ENCODE peak calls at places on chromosomes 4 and X, in ten cellular contexts. D is endodermal cell; G is ACHN; V is activated naive CD4-positive, alpha-beta T cell; K is neural crest cell; T is brain microvascular endothelial cell; Q is fibroblast of mammary gland; Y is H54; H is neural progenitor cell; C is activated CD8-positive, alpha-beta T cell treated with anti-CD3 and anti-CD28 coated beads, Interleukin-2, amount 10 ng/mL, durations not matched to agents 7 days and 5 days. J is an unnamed sample.

GRCh38 chrX:40733691-40734090 is 1.7 kb downstream of the MED14 start:
- DNase-seq in H (no peak), K (no peak), Q (no peak), C (no peak), V (no peak), G (no peak), Y (no peak), D (no peak), T (no peak), J (no peak)

GRCh38 chr4:118224239-118224829 is 128.5 kb downstream of the PRSS12 start:
- DNase-seq in G (peak; percentile 68), K (no peak), T (peak; percentile 14), Q (peak; percentile 78), Y (no peak), D (no peak), V (no peak), H (peak; percentile 67), C (no peak), J (peak; percentile 74)

GRCh38 chrX:40897768-40898167 is 162.4 kb upstream of the MED14 start:
- DNase-seq in Y (no peak), K (no peak), G (no peak), T (no peak), V (no peak), C (no peak), Q (no peak), H (no peak), D (no peak), J (no peak)

GRCh38 chr4:1419708-1420107 is 13.5 kb upstream of the NKX1-1 start:
- DNase-seq in K (no peak), G (no peak), V (no peak), T (no peak), D (no peak), Q (no peak), C (no peak), H (no peak), Y (no peak), J (no peak)

GRCh38 chrX:129781134-129782014 is 1.6 kb downstream of the SASH3 start:
- DNase-seq in Q (no peak), H (no peak), G (no peak), D (peak; percentile 67), Y (no peak), C (peak; percentile 91), K (no peak), T (no peak), V (peak; percentile 60), J (no peak)

GRCh38 chrX:9337056-9337455 is 127.8 kb upstream of the TBL1X start:
- DNase-seq in V (no peak), T (no peak), D (no peak), H (no peak), G (no peak), Q (peak; percentile 82), C (no peak), K (no peak), Y (no peak), J (peak; percentile 76)

GRCh38 chr4:182144621-182145359 is 98.4 kb upstream of the TENM3 start:
- DNase-seq in D (peak; percentile 78), H (peak; percentile 53), T (no peak), K (peak; percentile 22), C (no peak), V (no peak), G (peak; percentile 31), Q (peak; percentile 14), Y (peak; percentile 20), J (no peak)

GRCh38 chr4:126448093-126448820 is 1133.5 kb downstream of the FAT4 start:
- DNase-seq in H (no peak), T (no peak), G (no peak), Y (no peak), K (no peak), V (no peak), Q (no peak), D (no peak), C (no peak), J (no peak)

GRCh38 chrX:130176354-130176776 is 4.6 kb downstream of the RAB33A start:
- DNase-seq in H (no peak), C (no peak), G (no peak), K (no peak), Q (no peak), D (no peak), V (no peak), T (no peak), Y (no peak), J (no peak)

GRCh38 chr4:165982934-165983333 is 109.9 kb downstream of the TLL1 start:
- DNase-seq in Y (no peak), G (no peak), C (no peak), V (no peak), T (no peak), H (no peak), K (no peak), D (no peak), Q (no peak), J (no peak)

GRCh38 chrX:131735127-131735526 is 191.3 kb downstream of the OR13H1 start:
- DNase-seq in K (no peak), V (no peak), Y (no peak), D (no peak), G (no peak), Q (peak; percentile 5), H (no peak), T (no peak), C (no peak), J (no peak)

GRCh38 chr4:82017680-82018079 is 356.1 kb downstream of the HNRNPD start:
- DNase-seq in Y (no peak), V (no peak), Q (peak; percentile 16), T (peak; percentile 7), C (peak; percentile 26), K (peak; percentile 25), D (peak; percentile 48), G (peak; percentile 42), H (peak; percentile 47), J (peak; percentile 80)

J was measured in cardiac muscle cell.